ENCODE peak calls at places on chromosome 13, in nine cellular contexts. S, E, B, F, W, A, K, O and T are unnamed samples.

GRCh38 chr13:112711528-112712265 is 21.9 kb downstream of the ATP11A start:
- DNase-seq in E (peak), W (peak), B (peak), A (peak), F (peak), O (no peak), S (peak), K (peak), T (no peak)

GRCh38 chr13:80979035-80979641 is 638.2 kb upstream of the SPRY2 start:
- DNase-seq in S (peak), W (peak), E (peak), A (peak), O (peak), B (peak), K (peak), F (peak), T (peak)

GRCh38 chr13:53405616-53406015 is 377.0 kb downstream of the OLFM4 start:
- DNase-seq in F (no peak), B (no peak), E (peak), A (no peak), S (no peak), O (no peak), K (peak), W (no peak), T (no peak)

GRCh38 chr13:43316997-43317396 is 293.6 kb downstream of the DNAJC15 start:
- DNase-seq in O (no peak), E (peak), B (peak), S (no peak), W (no peak), K (no peak), A (peak), F (no peak), T (no peak)

GRCh38 chr13:42101821-42102580 is 53.6 kb downstream of the DGKH start:
- DNase-seq in F (no peak), A (no peak), S (no peak), W (no peak), E (no peak), K (no peak), B (no peak), O (no peak), T (no peak)

GRCh38 chr13:42214445-42214844 is 57.5 kb upstream of the AKAP11 start:
- DNase-seq in A (no peak), O (no peak), K (no peak), W (no peak), S (peak), B (no peak), F (no peak), E (no peak), T (no peak)

GRCh38 chr13:93714171-93714570 is 487.6 kb downstream of the GPC6 start:
- DNase-seq in W (no peak), F (no peak), E (no peak), K (no peak), B (no peak), O (no peak), A (peak), S (peak), T (no peak)

GRCh38 chr13:71374471-71375041 is 492.4 kb downstream of the DACH1 start:
- DNase-seq in K (no peak), E (no peak), B (no peak), O (no peak), W (no peak), A (no peak), F (no peak), S (no peak), T (no peak)

GRCh38 chr13:44298314-44298713 is 75.3 kb upstream of the SERP2 start:
- DNase-seq in F (no peak), O (no peak), B (no peak), W (no peak), K (no peak), A (no peak), E (no peak), S (no peak), T (no peak)

GRCh38 chr13:32647926-32648325 is 61.7 kb downstream of the PDS5B start:
- DNase-seq in E (peak), F (no peak), O (no peak), S (no peak), A (no peak), W (no peak), K (no peak), B (no peak), T (no peak)

GRCh38 chr13:32029684-32030083 is 1.9 kb upstream of the FRY start:
- DNase-seq in K (no peak), F (no peak), S (no peak), A (no peak), E (no peak), W (no peak), O (no peak), B (no peak), T (no peak)

GRCh38 chr13:79492313-79492798 is 11.4 kb downstream of the NDFIP2 start:
- DNase-seq in S (peak), B (no peak), E (peak), K (no peak), W (no peak), O (no peak), A (peak), F (no peak), T (no peak)

DNA sequence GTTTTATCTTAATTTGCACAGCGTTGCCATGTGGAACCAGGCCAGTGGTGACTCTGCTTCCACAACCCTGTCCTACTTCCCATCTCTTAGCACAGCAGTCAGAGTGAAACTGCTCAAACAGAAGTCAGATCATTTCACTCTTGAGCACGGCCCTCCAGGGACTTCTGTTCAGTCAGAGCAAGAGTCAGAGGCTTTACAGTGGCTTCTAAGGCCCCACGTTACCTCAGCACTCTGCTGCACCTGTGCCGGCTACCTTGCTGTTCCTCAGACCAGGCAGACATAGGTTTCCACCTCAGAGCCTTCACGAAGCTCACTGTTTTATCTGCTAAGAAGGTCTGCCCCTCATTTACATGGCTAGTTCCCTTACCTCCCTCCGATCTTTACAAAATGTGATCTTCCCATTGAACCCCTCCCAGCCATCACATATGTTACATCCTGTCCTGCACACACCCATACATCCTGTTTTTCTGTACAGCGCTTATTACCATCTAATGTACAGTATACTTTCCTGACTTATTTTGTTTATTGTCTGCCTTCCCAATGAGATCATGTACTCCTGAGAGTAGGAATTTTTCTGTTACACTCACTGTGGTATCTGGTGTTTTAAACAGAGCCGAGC is 41.6 kb downstream of the TM9SF2 start:
- DNase-seq in A (no peak), O (peak), B (no peak), S (no peak), W (no peak), F (no peak), E (no peak), K (no peak), T (no peak)
- H3K4me3 ChIP-seq in A (no peak), O (peak), B (no peak), S (no peak), W (no peak), F (no peak), E (no peak), K (no peak), T (no peak)

DNA sequence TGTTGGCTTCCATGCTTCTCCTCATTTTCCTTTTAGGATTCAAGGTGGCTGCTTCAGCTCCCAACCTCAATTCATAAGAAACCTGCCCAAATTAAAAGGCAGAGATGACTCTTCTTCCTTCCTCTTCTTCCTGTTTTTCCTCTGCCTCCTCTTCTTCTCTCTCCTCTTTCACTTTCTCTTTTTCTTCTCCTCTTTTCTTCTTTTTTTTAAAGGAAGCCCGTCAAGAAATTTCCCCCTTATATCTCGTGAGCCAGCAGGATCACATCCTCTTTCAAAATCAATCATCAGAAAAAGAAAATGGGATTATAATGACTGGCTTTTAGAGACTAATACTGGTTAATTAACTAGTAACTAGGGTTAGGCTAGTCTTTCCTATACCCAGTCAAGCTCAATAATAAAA is 220.3 kb downstream of the NBEA start:
- DNase-seq in O (no peak), S (no peak), E (no peak), K (no peak), F (no peak), A (no peak), B (no peak), W (no peak), T (no peak)
- H3K4me3 ChIP-seq in O (no peak), S (no peak), E (no peak), K (no peak), F (no peak), A (no peak), B (no peak), W (no peak), T (no peak)

GRCh38 chr13:76994281-76994680 is 2.4 kb downstream of the CLN5 start:
- DNase-seq in O (no peak), W (no peak), K (no peak), B (no peak), F (no peak), S (peak), E (no peak), A (no peak), T (no peak)
- H3K4me3 ChIP-seq in O (no peak), W (no peak), K (no peak), B (no peak), F (no peak), S (no peak), E (no peak), A (no peak), T (no peak)

GRCh38 chr13:110340812-110341444 is 33.8 kb downstream of the COL4A2 start:
- DNase-seq in W (peak), E (no peak), A (peak), F (no peak), K (no peak), O (peak), B (peak), S (peak), T (no peak)
- H3K4me3 ChIP-seq in W (no peak), E (no peak), A (no peak), F (no peak), K (no peak), O (peak), B (no peak), S (no peak), T (no peak)

GRCh38 chr13:60265566-60265965 is 101.8 kb upstream of the DIAPH3 start:
- DNase-seq in K (no peak), F (no peak), A (no peak), W (no peak), B (no peak), O (no peak), S (no peak), E (no peak), T (no peak)

GRCh38 chr13:60268203-60268555 is 104.5 kb upstream of the DIAPH3 start:
- DNase-seq in F (no peak), K (no peak), B (no peak), W (no peak), S (no peak), A (no peak), O (no peak), E (no peak), T (no peak)

GRCh38 chr13:60261432-60262351 is 98.0 kb upstream of the DIAPH3 start:
- DNase-seq in A (no peak), K (no peak), O (no peak), W (no peak), S (no peak), E (peak), B (no peak), F (no peak), T (no peak)

DNA sequence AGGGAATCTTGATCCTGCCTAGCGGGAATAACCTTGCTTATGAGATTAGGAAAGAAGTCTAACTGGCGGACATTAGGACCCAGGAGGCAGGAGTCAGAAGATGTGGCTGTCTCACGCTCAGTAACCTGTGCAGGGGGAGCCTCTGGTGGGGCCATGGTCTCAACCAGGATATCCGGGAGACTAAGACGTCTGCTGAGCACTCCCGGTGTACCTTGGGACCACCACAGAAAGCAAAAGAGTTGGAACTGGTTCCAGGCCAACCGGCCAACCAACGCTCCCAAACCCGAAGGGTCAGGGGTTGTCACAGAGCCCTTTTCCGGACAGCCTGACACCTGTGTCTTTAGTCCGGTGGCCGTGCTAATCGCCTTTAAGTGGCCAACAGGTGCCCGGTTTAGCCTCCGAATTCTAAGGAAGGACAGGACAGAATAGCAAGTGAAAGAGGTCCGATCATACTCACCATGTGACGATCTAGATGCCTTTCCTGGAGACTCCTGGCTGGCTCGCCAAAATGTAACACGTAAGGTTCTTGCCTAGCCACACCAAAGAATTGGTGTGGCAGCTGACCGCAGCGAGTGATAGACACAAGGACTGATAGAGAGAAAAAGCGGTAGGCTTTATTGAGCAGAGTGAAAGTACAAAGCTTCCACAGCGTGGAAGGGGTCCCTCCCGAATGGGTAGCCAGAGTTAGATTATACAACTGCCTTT is 103.9 kb upstream of the DIAPH3 start:
- DNase-seq in E (peak), A (no peak), F (no peak), O (peak), B (no peak), K (no peak), S (no peak), W (no peak), T (no peak)
- H3K4me3 ChIP-seq in E (peak), A (peak), F (peak), O (peak), B (no peak), K (peak), S (peak), W (peak), T (no peak)

GRCh38 chr13:102401305-102401704 is 543 bp downstream of the FGF14 start:
- DNase-seq in B (no peak), K (no peak), O (no peak), A (peak), W (no peak), S (peak), F (no peak), E (no peak), T (no peak)

GRCh38 chr13:102400619-102401125 is 1.2 kb downstream of the FGF14 start:
- DNase-seq in A (peak), W (peak), S (peak), B (no peak), F (no peak), O (no peak), E (peak), K (no peak), T (no peak)

GRCh38 chr13:102402292-102402691 is 444 bp upstream of the FGF14 start:
- DNase-seq in S (no peak), A (peak), K (peak), B (peak), W (no peak), F (no peak), E (peak), O (no peak), T (no peak)

GRCh38 chr13:102401755-102402154 is at the start of gene FGF14:
- DNase-seq in A (peak), K (no peak), S (no peak), W (no peak), E (no peak), O (no peak), F (no peak), B (no peak), T (no peak)

DNA sequence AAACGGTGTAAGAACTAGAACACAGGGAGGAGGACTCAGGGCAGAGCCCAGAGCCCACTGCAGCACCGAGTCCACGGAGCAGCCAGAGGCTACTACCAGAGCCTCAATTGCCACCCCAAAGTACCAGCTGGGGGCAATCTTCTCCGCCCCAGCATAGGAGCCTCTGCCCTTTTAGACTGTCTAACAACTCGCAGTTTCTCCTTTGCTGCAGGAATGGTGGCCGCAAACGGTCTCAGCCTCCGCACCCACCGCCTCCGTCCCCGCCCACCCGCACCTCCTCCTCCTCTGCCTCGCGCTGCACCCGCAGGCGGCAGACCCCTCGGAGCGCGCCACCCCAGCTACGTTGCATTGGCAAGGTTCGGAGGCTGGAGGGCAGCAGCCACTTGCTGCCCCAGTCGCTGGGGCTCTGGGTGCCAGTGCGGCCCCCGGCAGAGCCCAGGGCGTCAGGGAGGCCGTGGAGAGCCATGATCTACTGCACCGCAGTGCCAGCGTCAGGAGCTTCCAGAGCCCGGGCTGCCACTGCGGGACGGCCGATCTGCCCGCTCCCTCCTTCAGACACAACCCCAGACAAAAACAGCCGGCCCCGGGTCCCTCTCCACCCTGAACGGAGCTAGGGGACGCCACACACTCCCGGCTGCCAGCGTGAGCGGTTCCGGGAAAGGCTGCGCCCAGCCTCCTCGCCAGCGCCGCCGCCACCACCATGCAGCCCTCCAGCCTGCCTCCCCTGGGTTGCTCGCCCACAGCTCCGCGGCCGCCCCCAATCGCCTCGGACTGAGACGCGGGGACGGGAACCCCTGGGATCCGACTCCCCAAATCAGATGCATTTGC is 1.8 kb downstream of the FGF14 start:
- DNase-seq in E (peak), W (no peak), S (peak), O (no peak), K (no peak), B (no peak), A (no peak), F (no peak), T (no peak)
- H3K4me3 ChIP-seq in E (peak), W (peak), S (peak), O (peak), K (peak), B (peak), A (peak), F (peak), T (peak)

GRCh38 chr13:40755082-40755755 is 15.8 kb downstream of the MRPS31 start:
- DNase-seq in B (no peak), F (no peak), S (no peak), W (no peak), O (no peak), E (no peak), A (no peak), K (no peak), T (no peak)

GRCh38 chr13:40758811-40759210 is 12.2 kb downstream of the MRPS31 start:
- DNase-seq in K (no peak), W (no peak), E (no peak), A (no peak), S (no peak), B (no peak), F (no peak), O (no peak), T (no peak)

GRCh38 chr13:40756042-40756441 is 14.9 kb downstream of the MRPS31 start:
- DNase-seq in K (no peak), S (no peak), W (no peak), F (no peak), O (no peak), E (no peak), A (no peak), B (no peak), T (no peak)
- H3K4me3 ChIP-seq in K (no peak), S (no peak), W (no peak), F (no peak), O (no peak), E (no peak), A (no peak), B (no peak), T (no peak)